ENCODE peak calls at places on chromosomes 5 and 9, in seven cellular contexts. W is AG09309; N is CD8-positive, alpha-beta T cell; S is fibroblast of lung; H is fibroblast of mammary gland; X is esophagus muscularis mucosa; Z is stomach. Y is an unnamed sample.

GRCh38 chr9:33287087-33287490 is 3.2 kb upstream of the NFX1 start:
- DNase-seq in W (peak; percentile 27), N (no peak), S (peak; percentile 81), H (peak; percentile 77), X (no peak), Z (peak; percentile 55), Y (peak; percentile 47)

GRCh38 chr5:73418244-73418691 is 30.3 kb downstream of the FOXD1 start:
- DNase-seq in W (no peak), N (no peak), S (no peak), H (no peak), X (no peak), Z (no peak), Y (no peak)

GRCh38 chr9:69427286-69427685 is 102.3 kb downstream of the ENTREP1 start:
- DNase-seq in W (no peak), N (no peak), S (no peak), H (no peak), X (no peak), Z (no peak), Y (no peak)

GRCh38 chr9:36764364-36765076 is 191.8 kb downstream of the MELK start:
- DNase-seq in W (no peak), N (no peak), S (no peak), H (no peak), X (no peak), Z (no peak), Y (no peak)

GRCh38 chr9:97904725-97905124 is 17.6 kb downstream of the TRMO start:
- DNase-seq in W (no peak), N (no peak), S (no peak), H (no peak), X (peak; percentile 19), Z (no peak), Y (no peak)

GRCh38 chr5:757931-758697 is 26.4 kb downstream of the ZDHHC11B start:
- DNase-seq in W (no peak), N (no peak), S (no peak), H (no peak), X (no peak), Z (peak; percentile 37), Y (no peak)

GRCh38 chr5:139648205-139649081 is at the start of gene CXXC5:
- DNase-seq in W (no peak), N (no peak), S (peak; percentile 86), H (peak; percentile 79), X (no peak), Z (peak; percentile 87), Y (peak; percentile 62)

GRCh38 chr9:19130436-19130835 is 3.1 kb upstream of the PLIN2 start:
- DNase-seq in W (no peak), N (no peak), S (no peak), H (no peak), X (no peak), Z (no peak), Y (no peak)

GRCh38 chr5:89204766-89205165 is 321.8 kb upstream of the MEF2C start:
- DNase-seq in W (peak; percentile 40), N (no peak), S (peak; percentile 40), H (peak; percentile 28), X (no peak), Z (no peak), Y (peak; percentile 41)

GRCh38 chr5:135145985-135146384 is 112.0 kb upstream of the PITX1 start:
- DNase-seq in W (no peak), N (no peak), S (no peak), H (no peak), X (no peak), Z (no peak), Y (no peak)

GRCh38 chr9:78316151-78316892 is 19.4 kb downstream of the PSAT1 start:
- DNase-seq in W (no peak), N (no peak), S (no peak), H (no peak), X (no peak), Z (no peak), Y (no peak)

GRCh38 chr9:34701023-34701768 is 8.7 kb downstream of the CCL21 start:
- DNase-seq in W (no peak), N (peak; percentile 64), S (peak; percentile 48), H (peak; percentile 46), X (no peak), Z (peak; percentile 80), Y (peak; percentile 3)

GRCh38 chr9:4316409-4316808 is 16.5 kb upstream of the GLIS3 start:
- DNase-seq in W (no peak), N (no peak), S (no peak), H (no peak), X (peak; percentile 50), Z (no peak), Y (no peak)

GRCh38 chr9:93127395-93127911 is 6.6 kb downstream of the NINJ1 start:
- DNase-seq in W (no peak), N (no peak), S (peak; percentile 36), H (no peak), X (no peak), Z (no peak), Y (no peak)

GRCh38 chr5:96370981-96371380 is 62.1 kb downstream of the PCSK1 start:
- DNase-seq in W (no peak), N (no peak), S (no peak), H (no peak), X (no peak), Z (no peak), Y (no peak)

GRCh38 chr9:134027561-134027960 is 2.3 kb downstream of the BRD3OS start:
- DNase-seq in W (no peak), N (no peak), S (no peak), H (no peak), X (no peak), Z (no peak), Y (no peak)

GRCh38 chr9:71254592-71255277 is 133.3 kb upstream of the TRPM3 start:
- DNase-seq in W (no peak), N (no peak), S (no peak), H (no peak), X (no peak), Z (no peak), Y (no peak)

GRCh38 chr5:170642776-170643436 is 139.1 kb downstream of the KCNIP1 start:
- DNase-seq in W (no peak), N (no peak), S (no peak), H (no peak), X (no peak), Z (no peak), Y (no peak)

GRCh38 chr9:13956107-13956506 is 357.8 kb downstream of the NFIB start:
- DNase-seq in W (peak; percentile 24), N (no peak), S (peak; percentile 47), H (no peak), X (no peak), Z (no peak), Y (no peak)

GRCh38 chr5:55160493-55161209 is 680 bp downstream of the GPX8 start:
- DNase-seq in W (peak; percentile 90), N (no peak), S (peak; percentile 96), H (peak; percentile 95), X (peak; percentile 93), Z (peak; percentile 34), Y (peak; percentile 92)

GRCh38 chr5:160961030-160961429 is 109.0 kb upstream of the ATP10B start:
- DNase-seq in W (no peak), N (no peak), S (no peak), H (no peak), X (no peak), Z (no peak), Y (no peak)

GRCh38 chr5:31531543-31531887 is 378 bp downstream of the DROSHA start:
- DNase-seq in W (no peak), N (no peak), S (peak; percentile 19), H (peak; percentile 10), X (no peak), Z (peak; percentile 30), Y (no peak)

GRCh38 chr9:120688758-120689157 is 25.5 kb downstream of the MEGF9 start:
- DNase-seq in W (no peak), N (no peak), S (no peak), H (no peak), X (no peak), Z (no peak), Y (no peak)

DNA sequence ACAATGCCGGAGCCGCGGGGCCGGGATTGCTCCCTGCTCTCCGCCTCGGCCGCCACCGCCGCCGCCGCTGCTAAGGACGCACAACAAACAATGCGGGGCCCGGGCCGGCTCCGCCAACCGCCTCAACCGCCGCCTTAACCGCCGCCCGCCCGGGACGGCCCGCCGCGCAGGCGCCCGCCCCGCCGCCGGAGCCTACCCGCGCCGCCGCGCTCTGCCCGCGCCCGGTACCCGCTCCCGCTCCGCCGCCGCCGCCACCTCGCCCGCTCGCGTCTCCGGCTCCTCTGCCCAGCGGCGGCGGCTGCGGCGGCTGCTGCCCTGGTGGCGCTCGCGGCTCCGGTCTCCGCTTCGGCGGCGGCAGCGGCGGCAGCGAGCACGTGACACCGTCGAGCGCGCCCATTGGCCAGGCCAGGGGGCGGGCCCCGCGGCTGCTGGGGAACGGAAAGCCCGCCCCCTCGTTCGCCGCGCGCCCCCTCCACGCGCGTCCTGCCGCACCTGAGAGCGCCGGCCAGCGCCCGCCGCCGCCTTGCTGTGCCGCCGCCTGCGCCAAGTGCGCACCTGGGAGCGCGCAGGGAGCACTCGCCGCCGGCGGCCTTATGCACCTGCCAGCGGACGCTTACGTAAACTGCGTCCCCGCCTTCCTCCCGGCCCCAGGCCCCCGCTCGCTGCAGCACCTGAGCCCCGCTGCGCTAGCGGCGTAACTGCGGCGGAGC is at the start of gene STRBP:
- DNase-seq in W (no peak), N (peak; percentile 88), S (peak; percentile 68), H (peak; percentile 52), X (peak; percentile 94), Z (peak; percentile 95), Y (peak; percentile 31)
- TF ChIP-seq CTCF in W (no peak), N (no peak), S (no peak), H (no peak), X (no peak), Z (no peak), Y (no peak)

GRCh38 chr5:88141695-88141979 is 127.0 kb downstream of the TMEM161B start:
- DNase-seq in W (no peak), N (no peak), S (no peak), H (no peak), X (no peak), Z (no peak), Y (no peak)
- H3K4me3 ChIP-seq in W (peak overlapping the region; percentile 47), N (peak overlapping the region; percentile 1), S (peak overlapping the region; percentile 50), H (peak overlapping the region; percentile 27), X (peak overlapping the region; percentile 56), Z (peak overlapping the region; percentile 47), Y (peak overlapping the region; percentile 44)

DNA sequence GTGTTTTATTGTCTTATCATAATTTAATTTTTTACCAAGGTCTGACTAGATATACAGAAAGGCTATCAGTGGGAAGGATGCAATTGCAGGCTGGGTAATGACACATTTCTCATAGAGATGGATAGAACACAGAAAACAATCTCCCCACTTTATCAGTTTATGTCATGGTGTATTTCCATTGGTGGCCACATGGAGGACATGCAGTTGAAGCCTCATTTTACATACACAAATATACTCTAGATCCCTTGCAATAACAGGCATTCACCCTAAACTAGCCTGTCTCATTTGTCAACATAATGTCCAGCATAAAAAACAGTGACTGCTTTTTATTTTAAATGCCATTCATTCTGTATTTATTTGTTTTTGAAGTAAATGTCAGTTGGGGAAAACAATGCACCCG is 526.3 kb downstream of the GABRG2 start:
- DNase-seq in W (no peak), N (no peak), S (no peak), H (no peak), X (no peak), Z (no peak), Y (no peak)
- TF ChIP-seq CTCF in W (no peak), N (no peak), S (no peak), H (no peak), X (peak; percentile 3), Z (no peak), Y (peak; percentile 5)

GRCh38 chr5:90640484-90641059 is 82.0 kb downstream of the ADGRV1 start:
- DNase-seq in W (no peak), N (no peak), S (no peak), H (no peak), X (no peak), Z (no peak), Y (peak; percentile 77)
- H3K4me3 ChIP-seq in W (no peak overlapping the region), N (no peak overlapping the region), S (no peak overlapping the region), H (no peak overlapping the region), X (no peak overlapping the region), Z (no peak overlapping the region), Y (no peak overlapping the region)

GRCh38 chr5:4941957-4942830 is 197.9 kb upstream of the ADAMTS16 start:
- DNase-seq in W (no peak), N (no peak), S (no peak), H (no peak), X (peak; percentile 90), Z (no peak), Y (no peak)
- TF ChIP-seq CTCF in W (peak; percentile 85), N (peak; percentile 53), S (peak; percentile 34), H (peak; percentile 58), X (peak; percentile 77), Z (peak; percentile 39), Y (peak; percentile 88)